ENCODE peak calls at places on chromosome 18, in nine cellular contexts. R, V, L, W, Q, Z, C, S and F are unnamed samples.

GRCh38 chr18:77271720-77272481 is 22.3 kb downstream of the GALR1 start:
- DNase-seq in R (no peak), V (no peak), L (no peak), W (no peak), Q (no peak), Z (no peak), C (no peak), S (no peak), F (no peak)

GRCh38 chr18:71541643-71542042 is 1002.5 kb downstream of the CBLN2 start:
- DNase-seq in R (no peak), V (no peak), L (no peak), W (no peak), Q (no peak), Z (no peak), C (no peak), S (no peak), F (no peak)

GRCh38 chr18:23386317-23386716 is 66.8 kb upstream of the RIOK3 start:
- DNase-seq in R (no peak), V (no peak), L (no peak), W (no peak), Q (no peak), Z (no peak), C (no peak), S (no peak), F (no peak)

GRCh38 chr18:30613467-30613801 is 429.1 kb downstream of the DSC3 start:
- DNase-seq in R (peak; percentile 2), V (no peak), L (no peak), W (no peak), Q (no peak), Z (no peak), C (no peak), S (no peak), F (no peak)

GRCh38 chr18:55587341-55588000 is 521 bp downstream of the TCF4 start:
- DNase-seq in R (peak; percentile 28), V (no peak), L (peak; percentile 33), W (no peak), Q (peak; percentile 19), Z (no peak), C (peak; percentile 32), S (no peak), F (peak; percentile 18)

GRCh38 chr18:44564922-44565321 is 115.8 kb upstream of the SETBP1 start:
- DNase-seq in R (peak; percentile 59), V (no peak), L (no peak), W (peak; percentile 33), Q (no peak), Z (no peak), C (peak; percentile 24), S (no peak), F (no peak)

GRCh38 chr18:63963610-63964256 is 6.1 kb upstream of the SERPINB8 start:
- DNase-seq in R (peak; percentile 70), V (no peak), L (peak; percentile 36), W (no peak), Q (peak; percentile 71), Z (peak; percentile 38), C (peak; percentile 20), S (no peak), F (no peak)

GRCh38 chr18:21093133-21093532 is 18.5 kb downstream of the ROCK1 start:
- DNase-seq in R (no peak), V (no peak), L (no peak), W (no peak), Q (no peak), Z (no peak), C (no peak), S (no peak), F (no peak)

GRCh38 chr18:14074187-14074586 is 58.0 kb downstream of the ZNF519 start:
- DNase-seq in R (no peak), V (no peak), L (no peak), W (no peak), Q (no peak), Z (no peak), C (no peak), S (no peak), F (no peak)

GRCh38 chr18:44682181-44682870 is 1.6 kb downstream of the SETBP1 start:
- DNase-seq in R (peak; percentile 38), V (no peak), L (no peak), W (no peak), Q (peak; percentile 68), Z (no peak), C (no peak), S (no peak), F (peak; percentile 35)

GRCh38 chr18:44170208-44170880 is 510.3 kb upstream of the SETBP1 start:
- DNase-seq in R (no peak), V (no peak), L (no peak), W (no peak), Q (no peak), Z (no peak), C (no peak), S (no peak), F (no peak)

GRCh38 chr18:48785686-48786470 is 164.9 kb downstream of the SMAD7 start:
- DNase-seq in R (no peak), V (no peak), L (no peak), W (no peak), Q (no peak), Z (no peak), C (no peak), S (no peak), F (no peak)
- TF ChIP-seq CTCF in R (no peak), V (no peak), L (no peak), W (no peak), Q (no peak), Z (no peak), C (no peak), S (no peak), F (no peak)

DNA sequence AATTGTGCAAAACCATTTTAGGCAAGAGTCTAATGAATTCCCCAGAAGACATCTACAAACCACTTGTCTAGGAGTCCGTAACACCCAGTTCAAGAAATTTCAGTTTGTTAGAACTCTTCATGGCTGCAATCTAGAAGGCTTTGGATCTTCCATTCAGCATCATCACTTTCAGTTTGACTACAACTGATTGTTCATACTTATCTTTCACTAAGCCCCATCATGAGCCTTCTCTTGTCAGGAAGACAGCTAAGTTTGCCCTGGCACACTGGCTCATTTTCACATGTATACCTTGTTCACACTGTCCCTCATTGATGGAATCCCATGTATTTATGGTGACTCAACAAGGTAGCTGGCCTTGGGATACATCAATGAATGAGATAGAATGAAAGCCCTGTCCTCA is 898.4 kb upstream of the CELF4 start:
- DNase-seq in R (no peak), V (no peak), L (no peak), W (no peak), Q (no peak), Z (no peak), C (no peak), S (no peak), F (no peak)
- TF ChIP-seq CTCF in R (no peak), V (no peak), L (no peak), W (no peak), Q (no peak), Z (no peak), C (no peak), S (no peak), F (no peak)

DNA sequence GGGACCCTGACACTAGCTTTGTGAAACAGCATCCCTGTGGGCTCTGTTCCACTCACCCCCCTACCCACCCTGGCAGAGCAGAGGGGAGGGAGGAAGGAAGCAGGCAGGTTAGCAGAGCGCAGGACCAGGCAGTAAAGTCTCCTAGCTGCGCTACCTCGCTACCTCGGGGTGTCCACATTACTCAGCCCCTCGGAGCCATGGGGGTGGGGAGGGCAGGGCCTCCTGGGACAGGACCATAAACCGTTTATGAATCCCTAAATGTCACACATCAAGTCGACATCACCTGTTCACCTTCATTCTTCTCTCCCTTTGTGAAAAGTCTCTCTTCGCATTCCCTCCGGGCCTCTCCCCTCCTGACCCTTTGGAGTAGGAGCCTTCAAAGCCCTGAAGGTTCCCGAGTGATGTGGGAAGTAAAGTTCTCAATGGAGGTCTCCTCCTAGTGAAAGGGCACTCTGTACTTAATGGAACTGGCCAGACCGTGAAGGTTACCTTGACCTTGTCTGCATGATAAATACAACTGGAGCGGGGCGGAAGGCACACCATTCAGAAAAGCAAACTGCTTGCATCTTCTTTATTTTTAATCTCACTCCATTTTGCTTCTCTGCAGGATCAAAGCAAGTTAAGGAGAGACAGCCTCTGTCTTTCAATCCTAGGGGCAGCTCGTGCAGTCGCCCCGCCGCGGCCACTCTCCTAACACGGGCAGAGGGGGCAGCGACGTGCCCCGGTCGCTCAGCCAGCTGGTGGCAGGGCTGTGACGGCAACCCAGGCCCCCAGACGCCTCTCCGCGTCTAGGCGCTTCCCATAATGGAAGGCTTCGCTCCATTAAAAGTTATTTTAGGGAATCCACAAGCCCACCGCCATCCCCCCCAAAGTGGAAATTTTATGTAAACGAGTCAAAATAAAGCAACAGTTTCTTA is 23.8 kb upstream of the SMAD7 start:
- DNase-seq in R (peak; percentile 60), V (no peak), L (no peak), W (no peak), Q (no peak), Z (peak; percentile 33), C (no peak), S (no peak), F (no peak)
- TF ChIP-seq CTCF in R (no peak), V (no peak), L (no peak), W (no peak), Q (no peak), Z (no peak), C (no peak), S (no peak), F (no peak)

GRCh38 chr18:47601608-47602272 is 328.7 kb downstream of the SMAD2 start:
- DNase-seq in R (no peak), V (no peak), L (no peak), W (no peak), Q (no peak), Z (no peak), C (no peak), S (no peak), F (no peak)

GRCh38 chr18:47591429-47591828 is 339.0 kb downstream of the SMAD2 start:
- DNase-seq in R (no peak), V (no peak), L (no peak), W (no peak), Q (no peak), Z (no peak), C (no peak), S (no peak), F (no peak)

GRCh38 chr18:47594063-47594462 is 336.4 kb downstream of the SMAD2 start:
- DNase-seq in R (no peak), V (no peak), L (no peak), W (no peak), Q (no peak), Z (no peak), C (no peak), S (no peak), F (no peak)

GRCh38 chr18:47594621-47595086 is 335.8 kb downstream of the SMAD2 start:
- DNase-seq in R (no peak), V (no peak), L (no peak), W (no peak), Q (no peak), Z (no peak), C (no peak), S (no peak), F (no peak)

DNA sequence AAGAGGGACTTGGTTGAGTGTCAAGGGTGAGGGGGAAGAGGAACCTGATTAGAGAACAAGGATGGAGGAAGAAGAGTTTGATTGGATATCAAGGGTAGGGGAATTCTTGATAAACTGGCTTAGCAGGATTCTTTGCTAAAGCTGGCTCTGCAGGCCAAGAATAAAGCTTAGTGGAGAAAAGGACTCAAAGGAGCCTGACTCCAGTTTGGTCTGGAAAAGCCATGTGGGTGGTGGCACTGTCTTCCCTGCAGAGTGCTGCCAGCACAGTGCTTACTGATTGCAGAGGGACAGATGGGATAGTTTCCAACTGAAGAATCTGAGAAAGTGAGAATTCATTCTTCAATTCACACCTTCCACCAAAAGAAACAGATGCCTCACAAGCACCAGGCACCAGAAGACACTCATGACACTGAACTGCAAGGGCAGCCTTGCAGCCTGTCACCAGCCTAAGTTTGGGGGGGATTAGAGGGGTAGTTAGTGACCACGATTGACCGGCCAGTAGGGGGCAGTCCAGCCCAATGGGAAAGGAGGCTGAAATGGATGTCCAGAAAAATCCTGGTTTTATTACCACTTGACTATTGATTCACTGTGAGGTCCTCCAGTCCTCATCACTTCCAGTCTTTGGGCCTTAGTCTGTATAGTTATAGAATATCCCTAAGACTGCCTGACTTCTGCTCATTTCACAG is 334.5 kb downstream of the SMAD2 start:
- DNase-seq in R (peak; percentile 7), V (peak; percentile 2), L (no peak), W (no peak), Q (no peak), Z (peak; percentile 37), C (no peak), S (no peak), F (peak; percentile 58)
- TF ChIP-seq CTCF in R (no peak), V (peak; percentile 78), L (peak; percentile 35), W (no peak), Q (peak; percentile 33), Z (peak; percentile 72), C (peak; percentile 17), S (peak; percentile 24), F (peak; percentile 46)